ENCODE peak calls at places on chromosomes 7 and 10, in seven cellular contexts. One of them, this sample, is unnamed.

GRCh38 chr10:70130878-70131559 is 1.6 kb downstream of the AIFM2 start:
- DNase-seq in A549: peak; percentile 62
- DNase-seq in body of pancreas: no peak
- DNase-seq in breast epithelium: no peak
- DNase-seq in IMR-90: peak; percentile 71
- DNase-seq in spleen: peak; percentile 65
- DNase-seq in HepG2: peak; percentile 90
- DNase-seq in this sample: peak; percentile 57

GRCh38 chr7:2140216-2140870 is 92.4 kb downstream of the MAD1L1 start:
- DNase-seq in A549: no peak
- DNase-seq in body of pancreas: no peak
- DNase-seq in breast epithelium: no peak
- DNase-seq in IMR-90: no peak
- DNase-seq in spleen: no peak
- DNase-seq in HepG2: no peak
- DNase-seq in this sample: no peak

GRCh38 chr10:128451879-128452278 is 325.7 kb upstream of the MKI67 start:
- DNase-seq in A549: no peak
- DNase-seq in body of pancreas: no peak
- DNase-seq in breast epithelium: no peak
- DNase-seq in IMR-90: no peak
- DNase-seq in spleen: peak; percentile 51
- DNase-seq in HepG2: no peak
- DNase-seq in this sample: no peak

GRCh38 chr7:39749177-39749576 is 125.8 kb downstream of the RALA start:
- DNase-seq in A549: no peak
- DNase-seq in body of pancreas: no peak
- DNase-seq in breast epithelium: no peak
- DNase-seq in IMR-90: peak; percentile 88
- DNase-seq in spleen: no peak
- DNase-seq in HepG2: no peak
- DNase-seq in this sample: no peak

GRCh38 chr7:141668853-141669252 is 33.1 kb downstream of the DENND11 start:
- DNase-seq in A549: no peak
- DNase-seq in body of pancreas: no peak
- DNase-seq in breast epithelium: no peak
- DNase-seq in IMR-90: no peak
- DNase-seq in spleen: no peak
- DNase-seq in HepG2: no peak
- DNase-seq in this sample: no peak

GRCh38 chr7:106369816-106370215 is 85.0 kb upstream of the NAMPT start:
- DNase-seq in A549: no peak
- DNase-seq in body of pancreas: no peak
- DNase-seq in breast epithelium: no peak
- DNase-seq in IMR-90: no peak
- DNase-seq in spleen: no peak
- DNase-seq in HepG2: no peak
- DNase-seq in this sample: no peak

GRCh38 chr7:130951303-130951975 is 217.4 kb upstream of the KLF14 start:
- DNase-seq in A549: no peak
- DNase-seq in body of pancreas: no peak
- DNase-seq in breast epithelium: no peak
- DNase-seq in IMR-90: no peak
- DNase-seq in spleen: no peak
- DNase-seq in HepG2: no peak
- DNase-seq in this sample: no peak

GRCh38 chr10:90920986-90921643 is at the start of gene ANKRD1:
- DNase-seq in A549: peak; percentile 95
- DNase-seq in body of pancreas: no peak
- DNase-seq in breast epithelium: no peak
- DNase-seq in IMR-90: peak; percentile 87
- DNase-seq in spleen: no peak
- DNase-seq in HepG2: peak; percentile 99
- DNase-seq in this sample: no peak

GRCh38 chr7:22730921-22731654 is 4.1 kb downstream of the IL6 start:
- DNase-seq in A549: peak; percentile 34
- DNase-seq in body of pancreas: no peak
- DNase-seq in breast epithelium: no peak
- DNase-seq in IMR-90: peak; percentile 76
- DNase-seq in spleen: no peak
- DNase-seq in HepG2: no peak
- DNase-seq in this sample: no peak

GRCh38 chr10:30702860-30703259 is 73.3 kb upstream of the LYZL2 start:
- DNase-seq in A549: no peak
- DNase-seq in body of pancreas: no peak
- DNase-seq in breast epithelium: no peak
- DNase-seq in IMR-90: no peak
- DNase-seq in spleen: no peak
- DNase-seq in HepG2: no peak
- DNase-seq in this sample: no peak

GRCh38 chr10:5449823-5450222 is 37.5 kb downstream of the NET1 start:
- DNase-seq in A549: peak; percentile 40
- DNase-seq in body of pancreas: no peak
- DNase-seq in breast epithelium: no peak
- DNase-seq in IMR-90: peak; percentile 83
- DNase-seq in spleen: no peak
- DNase-seq in HepG2: peak; percentile 68
- DNase-seq in this sample: no peak
- TF ChIP-seq POLR2A in A549: no peak
- TF ChIP-seq POLR2A in body of pancreas: peak; percentile 9
- TF ChIP-seq POLR2A in breast epithelium: no peak
- TF ChIP-seq POLR2A in IMR-90: no peak
- TF ChIP-seq POLR2A in spleen: no peak
- TF ChIP-seq POLR2A in HepG2: no peak
- TF ChIP-seq POLR2A in this sample: no peak

GRCh38 chr10:22479419-22479818 is 134.1 kb downstream of the SPAG6 start:
- DNase-seq in A549: no peak
- DNase-seq in body of pancreas: no peak
- DNase-seq in breast epithelium: no peak
- DNase-seq in IMR-90: no peak
- DNase-seq in spleen: no peak
- DNase-seq in HepG2: no peak
- DNase-seq in this sample: no peak
- TF ChIP-seq POLR2A in A549: no peak
- TF ChIP-seq POLR2A in body of pancreas: no peak
- TF ChIP-seq POLR2A in breast epithelium: no peak
- TF ChIP-seq POLR2A in IMR-90: no peak
- TF ChIP-seq POLR2A in spleen: no peak
- TF ChIP-seq POLR2A in HepG2: no peak
- TF ChIP-seq POLR2A in this sample: no peak

DNA sequence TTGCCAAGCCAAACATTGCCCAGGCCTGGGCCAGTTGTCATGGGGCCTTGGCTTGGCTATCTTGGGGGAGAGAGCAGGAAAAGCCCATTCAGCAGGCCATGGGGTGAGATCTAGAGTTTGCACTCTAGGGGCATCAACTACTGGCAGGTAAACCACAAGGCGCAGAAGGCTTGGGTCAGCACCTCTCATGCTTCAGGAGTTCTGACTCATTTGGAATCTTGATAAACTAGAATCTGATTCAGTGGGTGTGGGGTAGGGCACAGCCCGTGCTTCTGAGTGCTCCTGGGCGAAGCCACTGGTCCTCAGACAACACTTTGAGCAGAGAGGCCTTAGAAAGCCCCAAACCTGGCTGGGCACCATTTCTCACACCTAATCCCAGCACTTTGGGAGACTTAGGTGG is 81.1 kb downstream of the RGS10 start:
- DNase-seq in A549: no peak
- DNase-seq in body of pancreas: no peak
- DNase-seq in breast epithelium: no peak
- DNase-seq in IMR-90: no peak
- DNase-seq in spleen: no peak
- DNase-seq in HepG2: no peak
- DNase-seq in this sample: no peak
- TF ChIP-seq POLR2A in A549: no peak
- TF ChIP-seq POLR2A in body of pancreas: no peak
- TF ChIP-seq POLR2A in breast epithelium: no peak
- TF ChIP-seq POLR2A in IMR-90: no peak
- TF ChIP-seq POLR2A in spleen: no peak
- TF ChIP-seq POLR2A in HepG2: no peak
- TF ChIP-seq POLR2A in this sample: no peak

GRCh38 chr7:100433276-100433591 is 3.1 kb downstream of the PPP1R35 start:
- DNase-seq in A549: no peak
- DNase-seq in body of pancreas: no peak
- DNase-seq in breast epithelium: no peak
- DNase-seq in IMR-90: no peak
- DNase-seq in spleen: no peak
- DNase-seq in HepG2: no peak
- DNase-seq in this sample: no peak

GRCh38 chr7:100432053-100432452 is 2.4 kb downstream of the MEPCE start:
- DNase-seq in A549: no peak
- DNase-seq in body of pancreas: no peak
- DNase-seq in breast epithelium: no peak
- DNase-seq in IMR-90: no peak
- DNase-seq in spleen: no peak
- DNase-seq in HepG2: no peak
- DNase-seq in this sample: no peak

GRCh38 chr7:100432621-100433275 is 3.1 kb downstream of the MEPCE start:
- DNase-seq in A549: no peak
- DNase-seq in body of pancreas: no peak
- DNase-seq in breast epithelium: no peak
- DNase-seq in IMR-90: no peak
- DNase-seq in spleen: peak; percentile 76
- DNase-seq in HepG2: no peak
- DNase-seq in this sample: no peak

GRCh38 chr7:100434297-100435144 is 1.8 kb downstream of the PPP1R35 start:
- DNase-seq in A549: no peak
- DNase-seq in body of pancreas: no peak
- DNase-seq in breast epithelium: no peak
- DNase-seq in IMR-90: no peak
- DNase-seq in spleen: no peak
- DNase-seq in HepG2: no peak
- DNase-seq in this sample: no peak

DNA sequence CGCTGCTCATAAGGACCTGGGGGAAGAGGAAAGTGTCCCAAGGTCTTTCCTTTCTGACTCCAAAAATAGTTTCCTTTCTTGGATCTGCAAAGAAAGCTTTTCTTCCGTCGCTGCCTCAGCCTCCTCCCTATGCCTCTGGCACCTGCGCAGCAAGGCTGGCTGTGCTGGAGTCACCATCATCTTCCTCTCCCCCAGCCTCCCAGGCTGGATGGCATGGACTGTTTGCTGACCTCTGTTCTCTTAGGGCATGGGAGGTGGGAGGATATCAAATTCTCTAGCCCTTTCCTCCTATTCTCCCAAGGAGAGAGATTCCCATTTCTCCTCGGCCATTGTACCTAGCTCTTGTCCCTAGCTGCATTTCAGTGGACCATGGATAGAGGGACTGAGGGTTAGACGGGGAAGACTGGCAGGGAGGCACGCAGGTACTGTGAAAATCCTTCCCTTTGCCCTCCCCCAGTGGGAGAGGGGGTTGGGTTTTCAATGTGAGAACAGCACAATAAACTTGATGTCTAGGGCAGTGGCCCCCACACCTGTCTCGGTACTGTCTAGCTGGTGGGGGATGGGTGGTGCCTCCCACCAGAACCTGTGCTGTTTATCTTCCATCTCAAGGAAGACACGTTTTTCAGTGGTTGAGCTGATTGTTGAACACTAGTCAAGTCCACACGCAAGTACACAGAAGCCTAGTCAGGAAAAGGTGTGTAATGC is 2.6 kb downstream of the PPP1R35 start:
- DNase-seq in A549: no peak
- DNase-seq in body of pancreas: no peak
- DNase-seq in breast epithelium: no peak
- DNase-seq in IMR-90: no peak
- DNase-seq in spleen: peak; percentile 69
- DNase-seq in HepG2: no peak
- DNase-seq in this sample: no peak
- TF ChIP-seq POLR2A in A549: no peak
- TF ChIP-seq POLR2A in body of pancreas: no peak
- TF ChIP-seq POLR2A in breast epithelium: no peak
- TF ChIP-seq POLR2A in IMR-90: no peak
- TF ChIP-seq POLR2A in spleen: no peak
- TF ChIP-seq POLR2A in HepG2: no peak
- TF ChIP-seq POLR2A in this sample: no peak

GRCh38 chr7:974172-974571 is 1.2 kb downstream of the COX19 start:
- DNase-seq in A549: no peak
- DNase-seq in body of pancreas: no peak
- DNase-seq in breast epithelium: no peak
- DNase-seq in IMR-90: no peak
- DNase-seq in spleen: no peak
- DNase-seq in HepG2: no peak
- DNase-seq in this sample: no peak
- TF ChIP-seq POLR2A in A549: no peak
- TF ChIP-seq POLR2A in body of pancreas: no peak
- TF ChIP-seq POLR2A in breast epithelium: no peak
- TF ChIP-seq POLR2A in IMR-90: no peak
- TF ChIP-seq POLR2A in spleen: no peak
- TF ChIP-seq POLR2A in HepG2: no peak
- TF ChIP-seq POLR2A in this sample: no peak

GRCh38 chr7:100567751-100568175 is 5.9 kb downstream of the SAP25 start:
- DNase-seq in A549: no peak
- DNase-seq in body of pancreas: peak; percentile 58
- DNase-seq in breast epithelium: no peak
- DNase-seq in IMR-90: no peak
- DNase-seq in spleen: peak; percentile 78
- DNase-seq in HepG2: peak; percentile 77
- DNase-seq in this sample: peak; percentile 69

GRCh38 chr7:100566018-100566531 is 7.6 kb downstream of the SAP25 start:
- DNase-seq in A549: no peak
- DNase-seq in body of pancreas: no peak
- DNase-seq in breast epithelium: no peak
- DNase-seq in IMR-90: no peak
- DNase-seq in spleen: no peak
- DNase-seq in HepG2: no peak
- DNase-seq in this sample: no peak

GRCh38 chr7:100568176-100568935 is 5.3 kb downstream of the SAP25 start:
- DNase-seq in A549: no peak
- DNase-seq in body of pancreas: peak; percentile 93
- DNase-seq in breast epithelium: no peak
- DNase-seq in IMR-90: no peak
- DNase-seq in spleen: peak; percentile 87
- DNase-seq in HepG2: peak; percentile 93
- DNase-seq in this sample: peak; percentile 92

GRCh38 chr7:100568936-100569844 is 4.5 kb downstream of the SAP25 start:
- DNase-seq in A549: peak; percentile 62
- DNase-seq in body of pancreas: peak; percentile 76
- DNase-seq in breast epithelium: peak; percentile 32
- DNase-seq in IMR-90: no peak
- DNase-seq in spleen: peak; percentile 88
- DNase-seq in HepG2: peak; percentile 91
- DNase-seq in this sample: peak; percentile 72

GRCh38 chr7:100567045-100567730 is 6.5 kb downstream of the SAP25 start:
- DNase-seq in A549: no peak
- DNase-seq in body of pancreas: no peak
- DNase-seq in breast epithelium: no peak
- DNase-seq in IMR-90: no peak
- DNase-seq in spleen: peak; percentile 56
- DNase-seq in HepG2: no peak
- DNase-seq in this sample: peak; percentile 63
- TF ChIP-seq POLR2A in A549: no peak
- TF ChIP-seq POLR2A in body of pancreas: no peak
- TF ChIP-seq POLR2A in breast epithelium: no peak
- TF ChIP-seq POLR2A in IMR-90: no peak
- TF ChIP-seq POLR2A in spleen: no peak
- TF ChIP-seq POLR2A in HepG2: no peak
- TF ChIP-seq POLR2A in this sample: peak; percentile 15